ENCODE peak calls at places on chromosomes 3 and 15, in six cellular contexts. U, H, Q, E, C and T are unnamed samples.

GRCh38 chr3:161893972-161894371 is 397.4 kb downstream of the OTOL1 start:
- DNase-seq in U (no peak), H (no peak), Q (no peak), E (peak), C (no peak), T (peak)

GRCh38 chr3:183503738-183504137 is 51.8 kb downstream of the KLHL6 start:
- DNase-seq in U (no peak), H (no peak), Q (no peak), E (no peak), C (no peak), T (no peak)

GRCh38 chr3:69665026-69665739 is 74.1 kb upstream of the MITF start:
- DNase-seq in U (no peak), H (no peak), Q (peak), E (no peak), C (no peak), T (peak)

GRCh38 chr3:128780438-128780837 is 54.5 kb downstream of the RAB7A start:
- DNase-seq in U (no peak), H (no peak), Q (no peak), E (no peak), C (no peak), T (no peak)

GRCh38 chr3:152183473-152183872 is 85.3 kb upstream of the MBNL1 start:
- DNase-seq in U (peak), H (peak), Q (peak), E (peak), C (peak), T (peak)

GRCh38 chr15:70508561-70509281 is 254.6 kb downstream of the UACA start:
- DNase-seq in U (no peak), H (no peak), Q (peak), E (peak), C (no peak), T (peak)

GRCh38 chr15:65287515-65287845 is 797 bp upstream of the PARP16 start:
- DNase-seq in U (no peak), H (no peak), Q (peak), E (peak), C (no peak), T (peak)

GRCh38 chr3:159775372-159775961 is 213.2 kb upstream of the IL12A start:
- DNase-seq in U (peak), H (peak), Q (no peak), E (peak), C (peak), T (peak)

GRCh38 chr3:136728918-136729317 is 23.3 kb downstream of the STAG1 start:
- DNase-seq in U (no peak), H (no peak), Q (peak), E (peak), C (peak), T (peak)

GRCh38 chr15:34301058-34301457 is 36.5 kb downstream of the SLC12A6 start:
- DNase-seq in U (no peak), H (no peak), Q (peak), E (no peak), C (no peak), T (no peak)

GRCh38 chr3:9750556-9751411 is 1.0 kb downstream of the OGG1 start:
- DNase-seq in U (no peak), H (no peak), Q (no peak), E (peak), C (no peak), T (peak)

GRCh38 chr3:196793224-196793623 is 53.6 kb downstream of the PAK2 start:
- DNase-seq in U (no peak), H (no peak), Q (peak), E (peak), C (peak), T (peak)

GRCh38 chr3:183188895-183189462 is 26.4 kb upstream of the LAMP3 start:
- DNase-seq in U (peak), H (peak), Q (peak), E (no peak), C (peak), T (peak)

GRCh38 chr15:59203572-59203971 is 3.1 kb upstream of the LDHAL6B start:
- DNase-seq in U (no peak), H (no peak), Q (no peak), E (no peak), C (no peak), T (no peak)

GRCh38 chr3:102178817-102179216 is 256.0 kb upstream of the ZPLD1 start:
- DNase-seq in U (no peak), H (no peak), Q (no peak), E (no peak), C (no peak), T (peak)

GRCh38 chr3:15497984-15498383 is 23.5 kb downstream of the COLQ start:
- DNase-seq in U (no peak), H (no peak), Q (no peak), E (no peak), C (no peak), T (no peak)

GRCh38 chr15:70152070-70152480 is 54.4 kb upstream of the TLE3 start:
- DNase-seq in U (no peak), H (no peak), Q (peak), E (peak), C (no peak), T (peak)

GRCh38 chr15:77974098-77974414 is 103.5 kb downstream of the TBC1D2B start:
- DNase-seq in U (peak), H (no peak), Q (no peak), E (peak), C (no peak), T (peak)

GRCh38 chr3:150870406-150870805 is 34.8 kb downstream of the MINDY4B start:
- DNase-seq in U (no peak), H (no peak), Q (peak), E (peak), C (no peak), T (peak)

GRCh38 chr15:73951044-73951561 is 24.8 kb downstream of the LOXL1 start:
- DNase-seq in U (peak), H (peak), Q (peak), E (peak), C (peak), T (peak)
- H2AFZ ChIP-seq in U (peak), H (peak), Q (no peak), E (peak), C (no peak), T (no peak)

DNA sequence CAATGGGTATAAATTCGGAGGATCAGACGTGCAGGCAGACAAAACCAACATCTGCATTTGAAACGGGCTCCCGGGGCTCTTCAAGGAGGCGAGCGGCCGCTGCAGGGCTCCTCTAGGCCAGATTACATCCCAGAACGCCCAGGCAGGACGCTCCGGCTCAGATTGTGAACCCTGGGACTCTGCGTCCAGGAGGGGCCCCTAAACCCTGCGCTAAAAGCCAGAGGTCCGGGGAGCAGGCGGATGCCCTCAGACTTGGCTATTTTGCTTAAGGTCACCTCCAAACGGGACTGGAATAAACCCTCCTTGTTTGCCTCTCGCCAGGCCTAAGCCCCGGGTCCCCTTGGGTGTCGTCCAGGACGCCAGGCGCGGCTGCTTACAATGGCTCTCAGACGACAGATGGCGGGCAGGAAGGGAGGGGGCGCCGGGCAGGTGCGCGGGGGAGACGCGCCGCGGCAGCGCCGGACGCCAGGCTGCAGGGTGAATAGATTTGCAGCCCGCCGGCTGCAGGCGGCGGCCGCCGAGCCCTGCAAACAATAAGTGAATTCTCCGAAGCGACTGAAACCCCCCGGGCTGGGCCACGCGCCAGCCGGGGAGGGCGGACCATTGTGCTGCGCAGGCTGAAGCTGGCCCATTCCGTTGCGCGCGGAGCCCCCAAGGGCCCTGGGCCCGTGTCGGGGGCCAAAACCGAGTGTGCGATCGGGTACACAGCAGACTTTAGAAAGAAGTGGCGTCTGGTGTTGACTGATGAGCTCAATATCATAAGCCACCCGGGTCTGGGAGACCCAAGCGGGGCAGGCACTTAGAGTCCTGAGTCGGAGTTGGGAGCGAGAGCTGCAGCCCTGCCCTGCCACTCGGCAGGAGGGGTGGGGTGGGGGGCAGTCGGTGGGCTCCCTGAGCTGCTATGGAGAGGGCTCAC is 32.3 kb upstream of the AMOTL2 start:
- DNase-seq in U (peak), H (peak), Q (no peak), E (no peak), C (peak), T (peak)
- H2BK5ac ChIP-seq in U (peak), H (peak), Q (peak), E (no peak), C (no peak), T (no peak)

GRCh38 chr3:193865879-193866480 is 270.0 kb upstream of the HES1 start:
- DNase-seq in U (no peak), H (no peak), Q (no peak), E (no peak), C (no peak), T (no peak)
- H3K14ac ChIP-seq in U (no peak), H (no peak), Q (no peak), E (no peak), C (no peak), T (no peak)

GRCh38 chr15:42456971-42457370 is 34.0 kb downstream of the ZNF106 start:
- DNase-seq in U (no peak), H (no peak), Q (no peak), E (no peak), C (no peak), T (peak)
- H2AFZ ChIP-seq in U (no peak), H (peak), Q (no peak), E (no peak), C (no peak), T (no peak)

GRCh38 chr15:66700802-66701421 is 1.1 kb upstream of the SMAD6 start:
- DNase-seq in U (peak), H (peak), Q (peak), E (peak), C (peak), T (peak)
- H2BK5ac ChIP-seq in U (peak), H (no peak), Q (peak), E (peak), C (no peak), T (no peak)

GRCh38 chr15:89444241-89444797 is 52.1 kb downstream of the RHCG start:
- DNase-seq in U (no peak), H (peak), Q (no peak), E (no peak), C (no peak), T (no peak)

GRCh38 chr15:89442155-89442554 is 54.2 kb downstream of the RHCG start:
- DNase-seq in U (no peak), H (no peak), Q (no peak), E (no peak), C (no peak), T (no peak)

GRCh38 chr15:89441295-89441762 is 55.1 kb downstream of the RHCG start:
- DNase-seq in U (peak), H (no peak), Q (no peak), E (no peak), C (no peak), T (no peak)

GRCh38 chr15:89444855-89445254 is 51.5 kb downstream of the RHCG start:
- DNase-seq in U (no peak), H (no peak), Q (no peak), E (no peak), C (no peak), T (no peak)

DNA sequence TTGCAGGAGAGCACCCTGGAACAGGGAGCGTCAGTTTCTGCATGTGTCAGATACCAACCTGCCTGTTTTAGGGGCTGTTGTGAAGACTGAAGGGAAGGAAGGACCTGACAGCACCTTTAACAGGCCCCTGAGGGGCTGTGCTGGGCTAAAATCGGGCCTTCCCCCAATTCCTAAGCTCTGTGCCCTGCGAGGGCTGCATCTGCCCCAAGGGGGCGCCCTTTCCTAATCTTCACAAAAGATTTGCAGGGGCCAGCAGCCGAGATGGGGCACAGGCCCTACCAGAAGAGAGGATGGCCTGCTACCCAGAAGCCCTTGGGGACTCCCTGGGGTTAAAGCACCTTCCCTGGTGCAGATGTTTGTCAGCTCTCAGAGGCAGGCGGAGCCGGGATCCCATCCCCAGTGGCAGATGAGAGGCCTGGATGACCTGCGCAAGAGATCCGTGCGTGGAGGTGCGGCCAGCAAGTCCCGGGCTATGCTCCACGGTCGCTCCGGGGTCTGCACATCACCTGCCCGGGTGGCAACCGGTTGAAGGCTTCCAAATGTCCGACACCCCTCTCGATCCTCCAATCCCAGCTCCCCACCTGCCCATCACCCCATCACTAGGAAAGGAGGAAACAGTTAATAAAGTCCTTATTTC is 53.6 kb downstream of the RHCG start:
- DNase-seq in U (peak), H (peak), Q (peak), E (peak), C (peak), T (peak)
- H3K14ac ChIP-seq in U (no peak), H (no peak), Q (no peak), E (no peak), C (no peak), T (no peak)

DNA sequence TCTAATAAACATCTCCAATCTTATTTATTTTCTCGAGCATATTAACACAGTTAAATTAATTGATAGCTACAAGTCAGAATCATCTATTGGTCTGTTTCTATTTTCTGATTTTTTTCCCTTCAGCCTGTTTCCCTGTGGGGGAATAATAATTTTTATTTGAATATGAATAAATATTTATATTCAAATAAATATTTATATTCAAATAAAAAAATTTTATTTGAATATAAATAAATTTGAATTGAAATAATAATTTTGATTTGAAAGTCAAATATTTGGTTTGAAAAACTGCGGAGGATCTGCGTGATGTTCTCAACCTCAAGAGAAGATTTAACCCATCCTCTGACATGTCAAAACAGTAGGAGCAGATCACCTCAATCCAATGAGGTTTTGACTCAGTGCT is 380.1 kb upstream of the MEIS2 start:
- DNase-seq in U (no peak), H (no peak), Q (no peak), E (no peak), C (no peak), T (no peak)
- H2AFZ ChIP-seq in U (no peak), H (no peak), Q (no peak), E (no peak), C (no peak), T (no peak)